ENCODE peak calls at places on chromosomes 13 and 19, in seven cellular contexts. Q is AG04449; A is stimulated activated CD8-positive, alpha-beta memory T cell treated with anti-CD3 and anti-CD28 coated beads, Interleukin-7, amount 100 ng/mL, for 1 hour; D is HT1080; X is left ventricle myocardium inferior; Y is glutamatergic neuron; Z is EL. C is an unnamed sample.

GRCh38 chr13:80840313-80840976 is 499.5 kb upstream of the SPRY2 start:
- DNase-seq in Q (no peak), Z (no peak), A (no peak), D (peak), X (no peak), Y (no peak), C (no peak)

GRCh38 chr13:48563611-48564010 is 30.7 kb upstream of the RCBTB2 start:
- DNase-seq in Y (no peak), X (no peak), Z (no peak), Q (no peak), D (no peak), A (no peak), C (no peak)

GRCh38 chr19:2166741-2167738 is 3.3 kb downstream of the DOT1L start:
- DNase-seq in Y (no peak), X (peak), D (peak), Z (peak), A (no peak), Q (no peak), C (no peak)

GRCh38 chr19:58581227-58582141 is 8.3 kb upstream of the MZF1 start:
- DNase-seq in D (peak), Y (peak), A (peak), Q (no peak), Z (peak), X (peak), C (no peak)

GRCh38 chr13:38496956-38497355 is 147.3 kb downstream of the UFM1 start:
- DNase-seq in D (no peak), A (no peak), X (no peak), Q (no peak), Z (no peak), Y (no peak), C (no peak)

GRCh38 chr13:46172531-46172991 is 9.4 kb downstream of the LCP1 start:
- DNase-seq in Q (no peak), Y (no peak), D (peak), A (peak), X (no peak), Z (no peak), C (no peak)

GRCh38 chr13:100533588-100534041 is 55.0 kb downstream of the GGACT start:
- DNase-seq in Y (no peak), Z (no peak), D (no peak), A (no peak), Q (no peak), X (no peak), C (no peak)

GRCh38 chr19:55080121-55080914 is 4.6 kb downstream of the EPS8L1 start:
- DNase-seq in Y (peak), A (no peak), X (peak), D (peak), Z (peak), Q (no peak), C (no peak)

GRCh38 chr13:100842136-100842535 is 167.5 kb upstream of the TMTC4 start:
- DNase-seq in Q (no peak), D (no peak), Z (no peak), A (no peak), X (no peak), Y (no peak), C (no peak)

C was measured in HS-27A.